ENCODE peak calls at places on chromosomes 13 and 19, in four cellular contexts. V is A549, X is GM12878, U is HepG2. J is an unnamed sample.

GRCh38 chr19:57111329-57111644 is 8.5 kb upstream of the USP29 start:
- DNase-seq in V (no peak), U (no peak), X (no peak), J (no peak)

GRCh38 chr13:113531041-113531873 is 40.7 kb upstream of the DCUN1D2 start:
- DNase-seq in V (no peak), U (no peak), X (no peak), J (no peak)

GRCh38 chr13:106083620-106084350 is 451.7 kb downstream of the EFNB2 start:
- DNase-seq in X (no peak), U (peak; percentile 6), V (no peak), J (no peak)

GRCh38 chr19:54188224-54188871 is 1.0 kb downstream of the MBOAT7 start:
- DNase-seq in X (no peak), V (no peak), U (no peak), J (peak; percentile 91)

GRCh38 chr13:53238241-53238640 is 209.6 kb downstream of the OLFM4 start:
- DNase-seq in V (no peak), X (no peak), U (no peak), J (no peak)

GRCh38 chr13:75687145-75687763 is 51.1 kb downstream of the LMO7 start:
- DNase-seq in V (no peak), X (no peak), U (peak; percentile 46), J (peak; percentile 11)

GRCh38 chr13:81577601-81578000 is 1236.7 kb upstream of the SPRY2 start:
- DNase-seq in V (no peak), X (no peak), U (no peak), J (no peak)

GRCh38 chr13:43665388-43665787 is 121.4 kb downstream of the ENOX1 start:
- DNase-seq in U (no peak), X (no peak), V (no peak), J (no peak)

GRCh38 chr19:18895828-18896341 is at the start of gene CERS1:
- DNase-seq in V (peak; percentile 21), U (no peak), X (no peak), J (peak; percentile 69)

GRCh38 chr13:71218960-71219359 is 648.0 kb downstream of the DACH1 start:
- DNase-seq in U (peak; percentile 7), X (no peak), V (no peak), J (no peak)

GRCh38 chr13:39417643-39418042 is 185.3 kb downstream of the LHFPL6 start:
- DNase-seq in X (no peak), U (no peak), V (no peak), J (no peak)

GRCh38 chr13:27821566-27821965 is 29.3 kb downstream of the GSX1 start:
- DNase-seq in U (no peak), V (no peak), X (no peak), J (no peak)

GRCh38 chr13:93963266-93964131 is 516.0 kb downstream of the DCT start:
- DNase-seq in V (peak; percentile 10), U (peak; percentile 83), X (no peak), J (no peak)

GRCh38 chr13:50599046-50599445 is 244.4 kb downstream of the DLEU7 start:
- DNase-seq in V (no peak), X (no peak), U (no peak), J (no peak)

GRCh38 chr13:113584205-113584869 is at the start of gene TFDP1:
- DNase-seq in U (peak; percentile 81), X (peak; percentile 63), V (peak; percentile 75), J (peak; percentile 92)

GRCh38 chr19:5485286-5485636 is 30.0 kb downstream of the ZNRF4 start:
- DNase-seq in U (no peak), V (no peak), X (no peak), J (no peak)

GRCh38 chr13:111508902-111509509 is 188.6 kb downstream of the TEX29 start:
- DNase-seq in U (no peak), V (no peak), X (no peak), J (no peak)

GRCh38 chr19:12156254-12157058 is at the start of gene ZNF625:
- DNase-seq in X (peak; percentile 39), U (peak; percentile 90), V (no peak), J (no peak)

GRCh38 chr13:67416047-67416925 is 186.2 kb upstream of the PCDH9 start:
- DNase-seq in U (peak; percentile 4), V (peak; percentile 4), X (no peak), J (peak; percentile 35)

GRCh38 chr13:44815507-44816074 is 173.7 kb downstream of the NUFIP1 start:
- DNase-seq in X (no peak), U (peak; percentile 92), V (peak; percentile 75), J (no peak)

GRCh38 chr19:46766569-46767317 is 20.5 kb upstream of the STRN4 start:
- DNase-seq in U (peak; percentile 53), X (no peak), V (no peak), J (peak; percentile 73)

GRCh38 chr13:33381906-33382305 is 96.4 kb upstream of the STARD13 start:
- DNase-seq in V (no peak), U (no peak), X (no peak), J (no peak)

DNA sequence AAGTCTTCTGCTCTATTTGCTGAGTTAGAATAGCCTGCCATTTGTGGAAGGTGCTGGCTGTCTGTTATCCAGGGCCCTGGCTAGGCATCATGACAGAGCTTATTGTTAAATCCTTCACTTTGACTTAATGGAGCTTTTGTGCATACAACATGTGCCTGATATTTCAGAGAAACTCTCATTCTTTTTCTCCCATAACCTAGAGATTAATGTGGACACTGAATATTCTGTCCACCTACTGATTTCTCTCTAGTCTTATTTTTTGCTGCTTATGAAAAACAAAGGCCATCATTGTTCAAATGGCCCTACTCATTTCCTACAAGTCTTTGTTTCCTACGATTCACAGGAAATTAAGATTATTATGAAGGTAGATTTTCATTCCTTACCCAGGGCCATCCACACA is 383.1 kb upstream of the HTR2A start:
- DNase-seq in U (no peak), X (no peak), V (no peak), J (no peak)
- TF ChIP-seq CHD4 in U (no peak), X (no peak), V (no peak), J (no peak)

GRCh38 chr19:35206855-35207254 is 21.7 kb downstream of the FAM187B start:
- DNase-seq in U (no peak), X (no peak), V (no peak), J (no peak)

GRCh38 chr19:35202722-35203674 is 25.5 kb downstream of the FAM187B start:
- DNase-seq in U (no peak), V (no peak), X (no peak), J (no peak)

GRCh38 chr19:35205733-35206323 is 22.7 kb downstream of the FAM187B start:
- DNase-seq in V (no peak), X (no peak), U (no peak), J (no peak)

GRCh38 chr19:35206379-35206778 is 22.2 kb downstream of the FAM187B start:
- DNase-seq in U (no peak), V (no peak), X (peak; percentile 52), J (no peak)

GRCh38 chr19:35204799-35205732 is 23.5 kb downstream of the FAM187B start:
- DNase-seq in U (no peak), V (no peak), X (peak; percentile 87), J (peak; percentile 68)
- TF ChIP-seq CHD4 in U (no peak), V (no peak), X (no peak), J (no peak)

GRCh38 chr13:29129616-29130015 is 309.5 kb downstream of the MTUS2 start:
- DNase-seq in X (no peak), V (no peak), U (no peak), J (no peak)
- TF ChIP-seq CHD4 in X (no peak), V (no peak), U (no peak), J (no peak)

DNA sequence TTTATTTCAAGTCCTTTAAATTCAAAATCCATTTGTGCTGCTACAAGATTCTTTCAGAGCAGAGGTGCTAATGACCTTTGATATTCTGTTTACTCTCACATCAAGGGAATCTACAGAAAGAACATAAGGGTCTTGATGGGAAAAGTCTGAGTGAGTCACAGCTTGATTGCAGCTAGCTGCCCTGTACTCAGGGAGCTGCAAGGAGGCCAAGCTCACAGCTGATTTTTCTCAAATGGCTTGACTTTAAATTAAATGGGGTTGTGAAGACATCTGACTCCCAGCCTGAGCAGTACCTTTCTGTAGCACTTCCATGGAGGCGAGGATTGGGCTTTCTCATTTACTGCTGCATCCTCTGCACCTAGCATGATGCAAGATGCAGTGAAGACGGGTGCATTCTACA is 62.5 kb downstream of the RAP2A start:
- DNase-seq in X (no peak), U (no peak), V (no peak), J (no peak)
- TF ChIP-seq CHD4 in X (no peak), U (no peak), V (no peak), J (no peak)

J was measured in K562.